ENCODE peak calls at places on chromosomes 13 and 19, in eight cellular contexts. E is EL; F is stimulated activated CD8-positive, alpha-beta memory T cell treated with anti-CD3 and anti-CD28 coated beads, Interleukin-12 subunit alpha, Interleukin-12 subunit beta, amount 100 ng/mL, for 4 hours; N is T-cell; R is ureter; D is NB4; L is HTR-8/SVneo; M is stimulated activated CD4-positive, alpha-beta T cell treated with anti-CD3 and anti-CD28 coated beads, Interleukin-15, amount 100 ng/mL, for 1 hour. Y is an unnamed sample.

GRCh38 chr13:48660356-48661076 is 6.8 kb downstream of the CYSLTR2 start:
- DNase-seq in E (no peak), F (no peak), N (no peak), R (no peak), D (peak; percentile 83), L (no peak), M (no peak), Y (no peak)

GRCh38 chr13:74529968-74530367 is 395.8 kb upstream of the KLF12 start:
- DNase-seq in E (no peak), F (no peak), N (no peak), R (no peak), D (no peak), L (no peak), M (no peak), Y (no peak)

GRCh38 chr13:23941216-23941615 is 43.9 kb upstream of the C1QTNF9B start:
- DNase-seq in E (no peak), F (no peak), N (no peak), R (no peak), D (no peak), L (no peak), M (no peak), Y (no peak)

GRCh38 chr19:4597975-4598671 is 38.6 kb upstream of the SEMA6B start:
- DNase-seq in E (peak; percentile 57), F (no peak), N (peak; percentile 35), R (no peak), D (peak; percentile 55), L (peak; percentile 69), M (peak; percentile 29), Y (peak; percentile 16)

GRCh38 chr13:49436890-49437289 is 7.0 kb downstream of the CAB39L start:
- DNase-seq in E (peak; percentile 43), F (no peak), N (no peak), R (no peak), D (no peak), L (no peak), M (no peak), Y (no peak)

GRCh38 chr19:49954092-49954825 is 6.7 kb downstream of the SIGLEC11 start:
- DNase-seq in E (no peak), F (no peak), N (no peak), R (no peak), D (peak; percentile 74), L (no peak), M (no peak), Y (no peak)

GRCh38 chr19:14525729-14526128 is 3.7 kb upstream of the TECR start:
- DNase-seq in E (no peak), F (no peak), N (no peak), R (peak; percentile 83), D (no peak), L (no peak), M (no peak), Y (no peak)

GRCh38 chr13:105327727-105328126 is 1207.7 kb downstream of the EFNB2 start:
- DNase-seq in E (peak; percentile 9), F (no peak), N (no peak), R (no peak), D (no peak), L (no peak), M (no peak), Y (no peak)

GRCh38 chr19:15180451-15181390 is 20.1 kb downstream of the NOTCH3 start:
- DNase-seq in E (no peak), F (no peak), N (no peak), R (no peak), D (no peak), L (no peak), M (no peak), Y (no peak)

GRCh38 chr19:3671680-3672574 is 28.3 kb downstream of the PIP5K1C start:
- DNase-seq in E (peak; percentile 53), F (no peak), N (no peak), R (no peak), D (no peak), L (no peak), M (no peak), Y (no peak)

GRCh38 chr19:13155472-13156284 is 5.5 kb downstream of the IER2 start:
- DNase-seq in E (peak; percentile 84), F (peak; percentile 67), N (peak; percentile 73), R (peak; percentile 79), D (peak; percentile 97), L (peak; percentile 65), M (peak; percentile 58), Y (peak; percentile 76)

GRCh38 chr13:108342369-108343289 is 73.1 kb downstream of the TNFSF13B start:
- DNase-seq in E (peak; percentile 11), F (no peak), N (no peak), R (no peak), D (peak; percentile 64), L (no peak), M (no peak), Y (no peak)

GRCh38 chr13:109592776-109593175 is 193.6 kb downstream of the IRS2 start:
- DNase-seq in E (no peak), F (no peak), N (no peak), R (no peak), D (no peak), L (no peak), M (no peak), Y (no peak)

GRCh38 chr19:8150178-8150865 is 930 bp upstream of the FBN3 start:
- DNase-seq in E (no peak), F (no peak), N (no peak), R (no peak), D (no peak), L (no peak), M (no peak), Y (no peak)

GRCh38 chr19:4867534-4868285 is at the start of gene PLIN3:
- DNase-seq in E (peak; percentile 95), F (peak; percentile 76), N (peak; percentile 78), R (peak; percentile 98), D (peak; percentile 91), L (peak; percentile 96), M (peak; percentile 90), Y (peak; percentile 87)

GRCh38 chr19:19338082-19338481 is 17.5 kb downstream of the MAU2 start:
- DNase-seq in E (peak; percentile 20), F (no peak), N (no peak), R (no peak), D (no peak), L (no peak), M (no peak), Y (no peak)

GRCh38 chr19:13729859-13730258 is 34.5 kb upstream of the MRI1 start:
- DNase-seq in E (no peak), F (no peak), N (no peak), R (no peak), D (peak; percentile 33), L (no peak), M (no peak), Y (no peak)

GRCh38 chr19:48341006-48341405 is 15.7 kb downstream of the EMP3 start:
- DNase-seq in E (no peak), F (no peak), N (no peak), R (no peak), D (peak; percentile 39), L (no peak), M (no peak), Y (no peak)

GRCh38 chr13:40910324-40911050 is 108.6 kb downstream of the ELF1 start:
- DNase-seq in E (peak; percentile 55), F (no peak), N (no peak), R (no peak), D (no peak), L (no peak), M (no peak), Y (no peak)

Y was measured in activated T-helper 2 cell treated with anti-CD3 and anti-CD28 coated beads, Interferon-gamma antibody, Interleukin-2, Interleukin-4, amounts not matched to agents 10 μg/mL and 5 μg/mL and 100 μg/mL, durations not matched to agents 14 hours and 24 hours and 36 hours.